ENCODE peak calls at places on chromosomes 7 and 10, in nine cellular contexts. M, X, U, O, Y, V, P, R and F are unnamed samples.

GRCh38 chr7:102063736-102064135 is 222.9 kb upstream of the SH2B2 start:
- DNase-seq in M (peak), X (peak), U (no peak), O (no peak), Y (no peak), V (peak), P (no peak), R (no peak), F (no peak)

GRCh38 chr10:3666525-3667302 is 118.3 kb downstream of the KLF6 start:
- DNase-seq in M (no peak), X (no peak), U (no peak), O (peak), Y (no peak), V (no peak), P (no peak), R (no peak), F (no peak)

GRCh38 chr7:149856-150636 is 42.3 kb upstream of the FAM20C start:
- DNase-seq in M (no peak), X (peak), U (no peak), O (peak), Y (no peak), V (no peak), P (no peak), R (no peak), F (no peak)

GRCh38 chr7:129801882-129802281 is 150.9 kb downstream of the UBE2H start:
- DNase-seq in M (no peak), X (no peak), U (no peak), O (no peak), Y (no peak), V (no peak), P (no peak), R (no peak), F (no peak)

GRCh38 chr10:88385601-88386203 is 197.4 kb downstream of the RNLS start:
- DNase-seq in M (no peak), X (no peak), U (peak), O (peak), Y (peak), V (no peak), P (no peak), R (no peak), F (no peak)

GRCh38 chr10:71878327-71879034 is 27.4 kb upstream of the PSAP start:
- DNase-seq in M (no peak), X (peak), U (no peak), O (peak), Y (no peak), V (no peak), P (no peak), R (no peak), F (no peak)

GRCh38 chr7:25792586-25792985 is 359.4 kb upstream of the NFE2L3 start:
- DNase-seq in M (no peak), X (no peak), U (no peak), O (no peak), Y (no peak), V (no peak), P (no peak), R (no peak), F (no peak)

GRCh38 chr7:148700693-148701092 is 2.0 kb downstream of the CUL1 start:
- DNase-seq in M (peak), X (peak), U (no peak), O (no peak), Y (no peak), V (peak), P (no peak), R (peak), F (peak)

GRCh38 chr10:373516-374309 is 238.5 kb downstream of the ZMYND11 start:
- DNase-seq in M (peak), X (no peak), U (no peak), O (no peak), Y (no peak), V (peak), P (peak), R (no peak), F (peak)

GRCh38 chr10:7401782-7402181 is 9.1 kb downstream of the SFMBT2 start:
- DNase-seq in M (no peak), X (no peak), U (no peak), O (no peak), Y (no peak), V (no peak), P (no peak), R (no peak), F (no peak)

GRCh38 chr7:149196705-149197171 is 1.4 kb downstream of the ZNF282 start:
- DNase-seq in M (peak), X (no peak), U (no peak), O (no peak), Y (no peak), V (peak), P (no peak), R (no peak), F (peak)

GRCh38 chr7:27947581-27948278 is 207.8 kb downstream of the TAX1BP1 start:
- DNase-seq in M (no peak), X (no peak), U (no peak), O (no peak), Y (no peak), V (no peak), P (no peak), R (peak), F (no peak)

GRCh38 chr7:4080954-4081353 is 601.1 kb upstream of the FOXK1 start:
- DNase-seq in M (no peak), X (no peak), U (no peak), O (no peak), Y (no peak), V (no peak), P (no peak), R (no peak), F (no peak)

GRCh38 chr10:79404231-79404609 is 41.2 kb downstream of the ZCCHC24 start:
- DNase-seq in M (no peak), X (peak), U (no peak), O (peak), Y (no peak), V (peak), P (no peak), R (no peak), F (peak)

GRCh38 chr7:127189885-127190284 is 62.9 kb downstream of the GRM8 start:
- DNase-seq in M (no peak), X (peak), U (no peak), O (no peak), Y (no peak), V (no peak), P (no peak), R (peak), F (no peak)

GRCh38 chr10:6142644-6143043 is 53.8 kb downstream of the RBM17 start:
- DNase-seq in M (no peak), X (no peak), U (no peak), O (no peak), Y (no peak), V (no peak), P (no peak), R (no peak), F (no peak)

GRCh38 chr10:22651276-22651980 is 63.0 kb downstream of the PIP4K2A start:
- DNase-seq in M (no peak), X (no peak), U (no peak), O (no peak), Y (no peak), V (no peak), P (no peak), R (no peak), F (no peak)

GRCh38 chr7:26117142-26117807 is 34.7 kb upstream of the NFE2L3 start:
- DNase-seq in M (no peak), X (no peak), U (no peak), O (no peak), Y (no peak), V (no peak), P (no peak), R (no peak), F (no peak)

GRCh38 chr10:131275691-131276090 is 35.8 kb downstream of the TCERG1L start:
- DNase-seq in M (no peak), X (no peak), U (no peak), O (no peak), Y (no peak), V (no peak), P (no peak), R (no peak), F (no peak)

GRCh38 chr10:72083234-72084093 is 4.9 kb downstream of the SPOCK2 start:
- DNase-seq in M (no peak), X (no peak), U (no peak), O (no peak), Y (no peak), V (no peak), P (no peak), R (no peak), F (no peak)

GRCh38 chr7:12612622-12613021 is 42.1 kb downstream of the SCIN start:
- DNase-seq in M (no peak), X (no peak), U (no peak), O (no peak), Y (no peak), V (no peak), P (no peak), R (no peak), F (no peak)

GRCh38 chr10:72297281-72297967 is 23.7 kb downstream of the DDIT4 start:
- DNase-seq in M (peak), X (no peak), U (peak), O (peak), Y (no peak), V (peak), P (no peak), R (no peak), F (peak)

GRCh38 chr7:36244429-36244828 is 91.4 kb downstream of the EEPD1 start:
- DNase-seq in M (no peak), X (no peak), U (no peak), O (no peak), Y (no peak), V (no peak), P (no peak), R (no peak), F (no peak)

GRCh38 chr7:4189151-4189570 is 492.9 kb upstream of the FOXK1 start:
- DNase-seq in M (no peak), X (no peak), U (no peak), O (no peak), Y (no peak), V (no peak), P (no peak), R (no peak), F (no peak)

GRCh38 chr10:79003183-79004100 is 65.3 kb upstream of the ZMIZ1 start:
- DNase-seq in M (no peak), X (no peak), U (no peak), O (no peak), Y (no peak), V (no peak), P (no peak), R (no peak), F (no peak)

GRCh38 chr7:116139807-116140206 is 70.5 kb upstream of the TES start:
- DNase-seq in M (no peak), X (no peak), U (no peak), O (no peak), Y (no peak), V (no peak), P (no peak), R (no peak), F (no peak)

GRCh38 chr7:71019703-71020102 is 112.2 kb upstream of the GALNT17 start:
- DNase-seq in M (no peak), X (peak), U (no peak), O (no peak), Y (no peak), V (no peak), P (no peak), R (no peak), F (no peak)

GRCh38 chr10:35986756-35987467 is 344.8 kb upstream of the FZD8 start:
- DNase-seq in M (no peak), X (no peak), U (no peak), O (no peak), Y (no peak), V (no peak), P (no peak), R (no peak), F (peak)

GRCh38 chr7:129434846-129435318 is 650 bp downstream of the STRIP2 start:
- DNase-seq in M (no peak), X (peak), U (peak), O (no peak), Y (no peak), V (peak), P (no peak), R (no peak), F (peak)

GRCh38 chr10:97277551-97277950 is 14.9 kb downstream of the ARHGAP19 start:
- DNase-seq in M (no peak), X (no peak), U (peak), O (no peak), Y (no peak), V (no peak), P (no peak), R (no peak), F (no peak)

GRCh38 chr7:30968747-30969603 is 5.2 kb downstream of the GHRHR start:
- DNase-seq in M (no peak), X (no peak), U (no peak), O (no peak), Y (no peak), V (no peak), P (no peak), R (no peak), F (no peak)

GRCh38 chr10:58823983-58824382 is 311.3 kb downstream of the BICC1 start:
- DNase-seq in M (no peak), X (no peak), U (no peak), O (no peak), Y (no peak), V (no peak), P (no peak), R (no peak), F (no peak)

GRCh38 chr7:100681491-100682227 is 8.1 kb downstream of the GNB2 start:
- DNase-seq in M (no peak), X (no peak), U (no peak), O (no peak), Y (no peak), V (no peak), P (no peak), R (no peak), F (no peak)

GRCh38 chr10:125836746-125837145 is 13.4 kb downstream of the BCCIP start:
- DNase-seq in M (no peak), X (no peak), U (no peak), O (no peak), Y (no peak), V (no peak), P (no peak), R (no peak), F (no peak)

GRCh38 chr10:23189024-23189423 is 3.1 kb upstream of the PTF1A start:
- DNase-seq in M (no peak), X (no peak), U (no peak), O (no peak), Y (no peak), V (no peak), P (no peak), R (no peak), F (no peak)